ENCODE peak calls at places on chromosomes 11 and 22, in six cellular contexts. F is GM10248; W is NCI-H1105 treated with DMSO at 0.1 percent for 48 hours; P is activated gamma-delta T cell; S is stimulated activated CD8-positive, alpha-beta memory T cell treated with anti-CD3 and anti-CD28 coated beads, Interleukin-7, amount 100 ng/mL, for 1 hour; M is activated CD8-positive, alpha-beta T cell treated with anti-CD3 and anti-CD28 coated beads for 36 hours. Z is an unnamed sample.

GRCh38 chr11:45754746-45755145 is 50.2 kb upstream of the SLC35C1 start:
- DNase-seq in F (no peak), W (no peak), P (no peak), S (no peak), M (no peak), Z (no peak)

GRCh38 chr11:69801513-69802335 is 17.5 kb downstream of the FGF3 start:
- DNase-seq in F (peak; percentile 62), W (peak; percentile 36), P (no peak), S (peak; percentile 5), M (peak; percentile 56), Z (peak; percentile 29)

GRCh38 chr11:107071129-107071528 is 52.9 kb upstream of the GUCY1A2 start:
- DNase-seq in F (no peak), W (no peak), P (no peak), S (no peak), M (no peak), Z (no peak)

GRCh38 chr11:61837411-61838005 is 9.4 kb downstream of the FADS2 start:
- DNase-seq in F (no peak), W (no peak), P (no peak), S (no peak), M (no peak), Z (no peak)

GRCh38 chr22:43293661-43294392 is 49.3 kb downstream of the SCUBE1 start:
- DNase-seq in F (no peak), W (no peak), P (no peak), S (no peak), M (no peak), Z (no peak)

GRCh38 chr11:115147243-115147807 is 356.9 kb downstream of the CADM1 start:
- DNase-seq in F (no peak), W (no peak), P (no peak), S (no peak), M (no peak), Z (no peak)

GRCh38 chr11:116366451-116366850 is 406.3 kb downstream of the BUD13 start:
- DNase-seq in F (no peak), W (no peak), P (no peak), S (no peak), M (no peak), Z (no peak)

GRCh38 chr11:44258190-44258489 is 51.8 kb downstream of the ALX4 start:
- DNase-seq in F (no peak), W (no peak), P (no peak), S (no peak), M (no peak), Z (no peak)

GRCh38 chr11:61609970-61610347 is 29.1 kb upstream of the SYT7 start:
- DNase-seq in F (no peak), W (no peak), P (no peak), S (no peak), M (no peak), Z (no peak)

GRCh38 chr11:69959461-69959860 is 118.7 kb upstream of the ANO1 start:
- DNase-seq in F (no peak), W (no peak), P (no peak), S (no peak), M (no peak), Z (no peak)

GRCh38 chr11:68756171-68756766 is 4.9 kb upstream of the TESMIN start:
- DNase-seq in F (no peak), W (no peak), P (no peak), S (no peak), M (no peak), Z (no peak)

GRCh38 chr11:23974046-23974445 is 522.8 kb upstream of the LUZP2 start:
- DNase-seq in F (no peak), W (no peak), P (no peak), S (no peak), M (no peak), Z (no peak)

GRCh38 chr11:112644410-112645131 is 316.6 kb upstream of the NCAM1 start:
- DNase-seq in F (peak; percentile 27), W (no peak), P (no peak), S (no peak), M (no peak), Z (no peak)

GRCh38 chr22:46649176-46650077 is 29.2 kb downstream of the GRAMD4 start:
- DNase-seq in F (no peak), W (peak; percentile 87), P (no peak), S (no peak), M (no peak), Z (no peak)

GRCh38 chr11:48043111-48043997 is 63.0 kb downstream of the PTPRJ start:
- DNase-seq in F (no peak), W (no peak), P (no peak), S (no peak), M (peak; percentile 40), Z (no peak)

GRCh38 chr11:46348566-46348981 is 1.3 kb downstream of the DGKZ start:
- DNase-seq in F (no peak), W (no peak), P (no peak), S (no peak), M (peak; percentile 64), Z (peak; percentile 39)

GRCh38 chr11:72493426-72494108 is 59.2 kb upstream of the CLPB start:
- DNase-seq in F (no peak), W (no peak), P (no peak), S (no peak), M (no peak), Z (no peak)

GRCh38 chr11:44037658-44037998 is 10.2 kb upstream of the ACCSL start:
- DNase-seq in F (no peak), W (no peak), P (no peak), S (no peak), M (no peak), Z (no peak)

GRCh38 chr11:128505449-128506058 is 81.8 kb downstream of the ETS1 start:
- DNase-seq in F (no peak), W (no peak), P (no peak), S (no peak), M (peak; percentile 57), Z (peak; percentile 27)

GRCh38 chr11:368414-369335 is 624 bp upstream of the B4GALNT4 start:
- DNase-seq in F (no peak), W (no peak), P (no peak), S (no peak), M (no peak), Z (no peak)

GRCh38 chr22:36926721-36927435 is 13.4 kb downstream of the CSF2RB start:
- DNase-seq in F (no peak), W (no peak), P (no peak), S (no peak), M (no peak), Z (no peak)

GRCh38 chr11:1017269-1018005 is 19.1 kb downstream of the MUC6 start:
- DNase-seq in F (peak; percentile 60), W (no peak), P (no peak), S (no peak), M (peak; percentile 13), Z (peak; percentile 14)

GRCh38 chr22:27531782-27532530 is 269.6 kb downstream of the MN1 start:
- DNase-seq in F (no peak), W (no peak), P (no peak), S (no peak), M (no peak), Z (no peak)

GRCh38 chr11:87007938-87008337 is 29.8 kb upstream of the TMEM135 start:
- DNase-seq in F (no peak), W (no peak), P (no peak), S (no peak), M (no peak), Z (no peak)

GRCh38 chr22:41725510-41726110 is 26.3 kb downstream of the MEI1 start:
- DNase-seq in F (no peak), W (no peak), P (no peak), S (no peak), M (no peak), Z (no peak)

GRCh38 chr11:108859510-108859909 is 194.6 kb downstream of the DDX10 start:
- DNase-seq in F (no peak), W (no peak), P (no peak), S (no peak), M (no peak), Z (no peak)

GRCh38 chr22:21650823-21651520 is 8.9 kb downstream of the SDF2L1 start:
- DNase-seq in F (no peak), W (peak; percentile 24), P (no peak), S (no peak), M (no peak), Z (no peak)

GRCh38 chr22:27431896-27432295 is 369.7 kb downstream of the MN1 start:
- DNase-seq in F (no peak), W (no peak), P (no peak), S (no peak), M (no peak), Z (no peak)

GRCh38 chr11:114225662-114226061 is 70.5 kb upstream of the NNMT start:
- DNase-seq in F (no peak), W (no peak), P (no peak), S (no peak), M (no peak), Z (no peak)

GRCh38 chr11:1278766-1279673 is 30.4 kb downstream of the TOLLIP start:
- DNase-seq in F (no peak), W (no peak), P (no peak), S (no peak), M (no peak), Z (no peak)

GRCh38 chr11:116835042-116835772 is 2.2 kb downstream of the APOA1 start:
- DNase-seq in F (peak; percentile 45), W (no peak), P (no peak), S (no peak), M (peak; percentile 7), Z (no peak)

GRCh38 chr11:79160786-79161403 is 279.9 kb downstream of the TENM4 start:
- DNase-seq in F (no peak), W (no peak), P (no peak), S (no peak), M (no peak), Z (no peak)

GRCh38 chr11:45484326-45484725 is 181.1 kb downstream of the CHST1 start:
- DNase-seq in F (no peak), W (no peak), P (no peak), S (no peak), M (no peak), Z (no peak)

GRCh38 chr11:45815747-45816146 is 10.8 kb downstream of the SLC35C1 start:
- DNase-seq in F (no peak), W (no peak), P (no peak), S (no peak), M (no peak), Z (no peak)

GRCh38 chr11:45997599-45997998 is 75.1 kb downstream of the LARGE2 start:
- DNase-seq in F (no peak), W (no peak), P (no peak), S (no peak), M (no peak), Z (no peak)

GRCh38 chr11:103413266-103413888 is 304.2 kb downstream of the DYNC2H1 start:
- DNase-seq in F (no peak), W (no peak), P (no peak), S (no peak), M (no peak), Z (no peak)